ENCODE peak calls at places on chromosomes 5 and 9, in five cellular contexts. Q is fibroblast of pulmonary artery, Z is transverse colon, U is astrocyte of the spinal cord, F is dorsolateral prefrontal cortex. C is an unnamed sample.

GRCh38 chr5:4563400-4563799 is 576.7 kb upstream of the ADAMTS16 start:
- DNase-seq in Z (no peak), U (peak), Q (peak), F (no peak), C (no peak)

GRCh38 chr5:133469846-133470245 is 142.5 kb downstream of the FSTL4 start:
- DNase-seq in F (peak), U (no peak), Q (no peak), Z (no peak), C (no peak)

GRCh38 chr9:113999256-114000062 is 78.6 kb downstream of the AMBP start:
- DNase-seq in Q (no peak), F (no peak), U (no peak), Z (no peak), C (no peak)

GRCh38 chr5:156477196-156477595 is 150.2 kb downstream of the SGCD start:
- DNase-seq in F (no peak), Z (no peak), Q (no peak), U (no peak), C (no peak)

GRCh38 chr9:123411191-123411590 is 55.2 kb downstream of the CRB2 start:
- DNase-seq in Q (no peak), F (no peak), U (no peak), Z (no peak), C (no peak)

GRCh38 chr5:157710887-157711286 is 20.3 kb upstream of the THG1L start:
- DNase-seq in U (peak), Z (no peak), Q (peak), F (no peak), C (peak)

GRCh38 chr5:100827481-100827889 is 75.6 kb downstream of the ST8SIA4 start:
- DNase-seq in U (peak), Q (peak), F (no peak), Z (peak), C (peak)

GRCh38 chr5:150368526-150368925 is 11.0 kb downstream of the TCOF1 start:
- DNase-seq in Q (no peak), U (no peak), F (no peak), Z (no peak), C (no peak)

DNA sequence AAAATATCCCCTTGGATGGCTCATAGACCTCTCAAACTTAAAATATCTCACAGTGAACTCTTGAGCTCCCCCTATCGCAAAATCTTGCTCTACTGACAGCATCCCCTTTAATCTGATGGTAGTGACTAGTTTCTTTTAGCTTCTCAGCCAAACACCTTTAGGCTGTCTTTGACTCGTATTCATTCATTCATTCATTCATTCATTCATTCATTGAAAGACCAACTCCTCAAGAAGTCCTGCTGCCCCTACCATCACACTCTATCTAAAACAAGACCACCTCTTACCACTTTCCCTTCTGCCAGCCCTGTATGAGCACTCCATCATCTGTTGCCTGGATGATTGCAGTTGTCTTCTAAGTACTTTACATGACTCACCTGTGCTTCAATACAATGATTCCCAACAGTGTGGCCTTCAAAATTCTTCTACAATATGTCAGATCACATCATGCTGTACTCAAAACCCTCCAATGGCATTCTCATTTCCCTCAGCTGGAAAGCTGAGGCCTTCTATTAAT is 46.8 kb downstream of the ITGA2 start:
- DNase-seq in U (no peak), Z (no peak), Q (peak), F (no peak), C (peak)
- TF ChIP-seq CTCF in U (peak), Z (no peak), Q (peak), F (no peak), C (peak)

GRCh38 chr5:55816342-55816741 is 34.8 kb upstream of the IL31RA start:
- DNase-seq in F (no peak), Q (peak), Z (no peak), U (peak), C (peak)

GRCh38 chr5:55820488-55820887 is 30.7 kb upstream of the IL31RA start:
- DNase-seq in Z (no peak), F (no peak), Q (no peak), U (no peak), C (no peak)

GRCh38 chr5:55823151-55823796 is 27.9 kb upstream of the IL31RA start:
- DNase-seq in U (no peak), Z (no peak), F (no peak), Q (no peak), C (no peak)

GRCh38 chr5:55817030-55817429 is 34.1 kb upstream of the IL31RA start:
- DNase-seq in Z (no peak), Q (peak), U (no peak), F (no peak), C (no peak)

DNA sequence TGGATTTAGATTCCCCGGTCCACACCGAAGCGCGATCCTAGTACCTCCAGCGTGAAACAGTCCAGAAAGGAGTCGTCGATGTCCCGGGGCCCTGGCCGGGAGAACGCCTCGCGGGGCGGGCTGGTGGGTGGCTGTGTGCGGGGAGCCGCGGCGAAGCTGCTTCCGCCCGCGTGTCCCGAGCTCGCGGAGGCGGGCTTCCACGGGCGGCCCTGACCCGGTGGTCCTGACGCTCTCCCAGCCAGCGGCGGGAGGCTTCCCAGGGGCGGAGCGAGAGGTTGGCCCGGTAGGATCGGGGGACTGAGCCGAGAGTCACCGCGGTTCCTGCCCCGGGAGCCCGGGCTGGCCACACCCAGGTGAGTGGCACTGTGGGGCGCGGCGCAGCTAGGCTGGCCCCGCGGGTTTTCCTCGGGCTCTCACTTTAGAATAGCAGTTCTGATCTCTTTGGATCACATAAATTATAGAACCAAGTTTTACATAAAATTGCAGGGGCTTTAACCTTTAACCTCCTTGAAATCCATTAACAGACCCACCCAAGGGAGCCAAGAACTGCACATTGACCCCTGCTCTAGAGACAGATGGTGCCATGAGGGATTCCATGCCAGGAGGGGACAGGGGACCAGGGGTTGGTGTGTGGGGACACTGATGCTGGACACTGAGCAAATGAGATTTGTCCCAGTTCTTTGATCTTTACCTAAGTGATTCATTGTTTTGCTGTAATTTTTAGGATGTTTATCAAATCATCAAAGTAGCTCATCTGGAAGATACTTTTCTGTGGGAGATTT is 29.2 kb upstream of the IL31RA start:
- DNase-seq in Z (no peak), U (peak), Q (peak), F (no peak), C (no peak)
- H3K4me3 ChIP-seq in Z (no peak), U (peak), Q (peak), F (peak), C (peak)

GRCh38 chr9:91424403-91425176 is 958 bp upstream of the NFIL3 start:
- DNase-seq in Z (peak), F (peak), U (peak), Q (peak), C (peak)
- TF ChIP-seq CTCF in Z (no peak), F (no peak), U (peak), Q (peak), C (peak)

GRCh38 chr5:6833406-6833805 is 120.2 kb downstream of the TENT4A start:
- DNase-seq in Q (no peak), Z (no peak), F (no peak), U (no peak), C (no peak)
- H3K4me3 ChIP-seq in Q (no peak), Z (no peak), F (no peak), U (no peak), C (no peak)

GRCh38 chr5:96640696-96641095 is 21.5 kb upstream of the CAST start:
- DNase-seq in Z (no peak), Q (no peak), U (no peak), F (no peak), C (no peak)

GRCh38 chr5:96638566-96638965 is 23.6 kb upstream of the CAST start:
- DNase-seq in Z (no peak), Q (no peak), U (no peak), F (no peak), C (no peak)

GRCh38 chr5:96633820-96634219 is 28.4 kb upstream of the CAST start:
- DNase-seq in U (no peak), Q (no peak), F (no peak), Z (no peak), C (no peak)

GRCh38 chr5:96637191-96637590 is 25.0 kb upstream of the CAST start:
- DNase-seq in Q (no peak), Z (no peak), U (no peak), F (no peak), C (no peak)

DNA sequence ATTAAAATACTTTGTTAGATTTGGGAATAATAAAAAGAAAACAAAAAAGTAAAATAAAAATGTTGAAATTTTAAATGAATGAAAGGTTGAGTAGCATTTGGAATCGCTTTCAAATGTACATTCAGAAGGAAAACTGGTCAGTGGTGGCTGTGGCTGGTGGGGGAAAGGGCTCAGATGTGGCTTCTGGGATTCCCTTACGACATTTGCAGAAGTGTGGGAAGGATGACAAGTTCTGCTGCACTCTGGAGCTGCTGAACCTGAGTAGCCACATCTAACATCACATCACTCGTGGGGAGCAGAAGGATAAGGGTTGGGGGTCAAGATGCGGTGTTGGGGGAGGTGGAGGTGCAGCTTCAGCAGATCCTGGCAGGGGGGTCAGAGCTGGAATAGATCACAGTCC is 25.6 kb upstream of the CAST start:
- DNase-seq in F (no peak), Z (no peak), Q (no peak), U (no peak), C (no peak)
- TF ChIP-seq CTCF in F (no peak), Z (no peak), Q (no peak), U (no peak), C (no peak)

GRCh38 chr9:115210699-115211098 is 92.7 kb upstream of the TNC start:
- DNase-seq in U (no peak), Z (no peak), Q (no peak), F (no peak), C (no peak)

GRCh38 chr9:115211413-115212204 is 93.7 kb upstream of the TNC start:
- DNase-seq in F (no peak), Z (no peak), Q (no peak), U (peak), C (peak)

GRCh38 chr9:115209601-115210306 is 91.8 kb upstream of the TNC start:
- DNase-seq in U (peak), Q (no peak), F (no peak), Z (no peak), C (no peak)

GRCh38 chr9:115213777-115214428 is 95.9 kb upstream of the TNC start:
- DNase-seq in Z (no peak), Q (peak), U (peak), F (no peak), C (peak)

DNA sequence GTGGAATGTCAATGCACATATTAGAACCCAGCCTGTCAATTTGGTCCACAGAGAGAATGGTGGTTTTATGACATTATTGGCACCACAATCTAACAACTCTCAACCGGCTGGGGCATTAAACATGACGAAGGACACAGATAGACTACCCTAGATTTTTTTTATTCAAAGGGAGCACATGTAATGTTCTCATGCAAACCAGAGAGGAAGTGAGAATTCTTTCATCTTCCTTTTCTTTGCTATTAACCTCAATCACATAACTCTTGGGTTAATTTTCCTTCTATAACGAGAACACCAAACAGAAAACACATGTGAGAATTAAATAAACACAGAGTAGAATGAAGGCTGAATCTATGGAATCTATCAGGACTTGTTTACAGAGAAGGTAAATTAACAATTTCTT is 94.9 kb upstream of the TNC start:
- DNase-seq in Z (no peak), U (no peak), F (no peak), Q (no peak), C (no peak)
- H3K4me3 ChIP-seq in Z (no peak), U (no peak), F (no peak), Q (no peak), C (no peak)

GRCh38 chr9:78441822-78442431 is 145.0 kb downstream of the PSAT1 start:
- DNase-seq in Z (no peak), U (no peak), Q (no peak), F (no peak), C (no peak)

GRCh38 chr9:78438765-78439164 is 141.8 kb downstream of the PSAT1 start:
- DNase-seq in U (no peak), F (no peak), Q (no peak), Z (no peak), C (no peak)

GRCh38 chr9:78439192-78439865 is 142.4 kb downstream of the PSAT1 start:
- DNase-seq in F (peak), Z (peak), U (peak), Q (peak), C (peak)

GRCh38 chr9:78441396-78441795 is 144.5 kb downstream of the PSAT1 start:
- DNase-seq in Q (no peak), Z (no peak), U (no peak), F (no peak), C (no peak)

GRCh38 chr9:78439866-78440830 is 143.2 kb downstream of the PSAT1 start:
- DNase-seq in U (peak), Q (no peak), F (no peak), Z (no peak), C (peak)
- TF ChIP-seq CTCF in U (no peak), Q (peak), F (no peak), Z (no peak), C (no peak)

GRCh38 chr5:33890633-33891032 is 1.2 kb downstream of the ADAMTS12 start:
- DNase-seq in Q (peak), F (no peak), Z (no peak), U (peak), C (peak)

GRCh38 chr5:33892419-33893151 is 795 bp upstream of the ADAMTS12 start:
- DNase-seq in Q (peak), F (no peak), U (peak), Z (peak), C (peak)

GRCh38 chr5:33890147-33890546 is 1.6 kb downstream of the ADAMTS12 start:
- DNase-seq in U (peak), Q (peak), Z (no peak), F (no peak), C (peak)

GRCh38 chr5:33891731-33892418 is at the start of gene ADAMTS12:
- DNase-seq in Z (peak), Q (peak), F (no peak), U (peak), C (peak)

DNA sequence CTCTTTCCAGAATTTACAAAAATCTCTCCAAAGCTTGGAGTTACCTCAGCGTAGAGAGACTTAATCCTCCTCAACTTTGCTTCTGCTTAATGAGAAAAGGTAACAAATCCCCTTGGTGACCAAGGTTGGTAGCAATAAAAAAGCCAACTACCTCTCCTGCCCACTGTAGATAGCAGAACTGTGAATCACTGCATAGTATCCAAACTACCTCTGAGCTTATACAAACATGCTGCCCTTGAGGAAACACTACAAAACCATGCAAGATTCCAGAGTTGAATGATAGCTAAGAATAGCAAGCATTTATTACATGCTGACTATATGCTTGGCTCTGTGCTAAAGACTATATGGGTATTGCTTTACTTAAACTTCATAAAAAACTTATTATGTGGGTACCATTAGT is 2.8 kb upstream of the ADAMTS12 start:
- DNase-seq in Z (no peak), Q (peak), U (peak), F (no peak), C (peak)
- H3K4me3 ChIP-seq in Z (no peak), Q (no peak), U (no peak), F (no peak), C (no peak)

GRCh38 chr9:99576002-99576401 is 245.7 kb upstream of the NR4A3 start:
- DNase-seq in U (no peak), Q (no peak), Z (no peak), F (no peak), C (no peak)
- TF ChIP-seq CTCF in U (no peak), Q (no peak), Z (no peak), F (no peak), C (peak)

C was measured in foreskin fibroblast.